ENCODE peak calls at places on chromosomes 4 and X, in four cellular contexts. F is IMR-90, V is K562, P is GM12878. E is an unnamed sample.

GRCh38 chr4:75512336-75513211 is 1.6 kb downstream of the RCHY1 start:
- DNase-seq in F (peak; percentile 54), V (peak; percentile 89), P (peak; percentile 13), E (peak; percentile 88)

GRCh38 chrX:100797359-100797758 is 22.8 kb upstream of the CSTF2 start:
- DNase-seq in F (no peak), V (no peak), P (no peak), E (no peak)

GRCh38 chr4:7867701-7868429 is 71.8 kb downstream of the AFAP1 start:
- DNase-seq in F (peak; percentile 73), V (no peak), P (no peak), E (no peak)

GRCh38 chr4:78764498-78764961 is 11.6 kb upstream of the BMP2K start:
- DNase-seq in F (peak; percentile 82), V (peak; percentile 67), P (no peak), E (no peak)

GRCh38 chr4:26692014-26692726 is 108.3 kb downstream of the TBC1D19 start:
- DNase-seq in F (peak; percentile 22), V (peak; percentile 60), P (no peak), E (no peak)

GRCh38 chr4:65799513-65799912 is 129.2 kb upstream of the EPHA5 start:
- DNase-seq in F (no peak), V (no peak), P (no peak), E (no peak)

GRCh38 chr4:27412617-27413016 is 552.0 kb downstream of the STIM2 start:
- DNase-seq in F (no peak), V (no peak), P (no peak), E (no peak)

GRCh38 chr4:123325241-123325681 is 71.3 kb upstream of the SPRY1 start:
- DNase-seq in F (no peak), V (no peak), P (peak; percentile 75), E (no peak)

GRCh38 chrX:74061879-74062278 is 242.1 kb upstream of the ZCCHC13 start:
- DNase-seq in F (no peak), V (no peak), P (no peak), E (no peak)

GRCh38 chr4:174582463-174582862 is 60.2 kb upstream of the HPGD start:
- DNase-seq in F (no peak), V (no peak), P (no peak), E (no peak)

GRCh38 chrX:155718964-155719586 is 106.3 kb upstream of the TMLHE start:
- DNase-seq in F (no peak), V (no peak), P (no peak), E (no peak)

GRCh38 chr4:25810815-25811690 is 51.7 kb downstream of the SEL1L3 start:
- DNase-seq in F (peak; percentile 54), V (no peak), P (no peak), E (no peak)

GRCh38 chrX:103464071-103464773 is 55.1 kb downstream of the RAB40A start:
- DNase-seq in F (peak; percentile 47), V (peak; percentile 40), P (no peak), E (peak; percentile 55)
- TF ChIP-seq CTCF in F (peak; percentile 48), V (peak; percentile 51), P (peak; percentile 37), E (peak; percentile 35)

GRCh38 chr4:6362243-6362885 is 92.7 kb downstream of the WFS1 start:
- DNase-seq in F (no peak), V (no peak), P (no peak), E (no peak)

GRCh38 chr4:6361076-6361784 is 91.6 kb downstream of the WFS1 start:
- DNase-seq in F (no peak), V (no peak), P (no peak), E (no peak)

GRCh38 chr4:6360385-6360784 is 90.7 kb downstream of the WFS1 start:
- DNase-seq in F (no peak), V (peak; percentile 17), P (no peak), E (no peak)

GRCh38 chr4:6357476-6357875 is 87.8 kb downstream of the WFS1 start:
- DNase-seq in F (no peak), V (no peak), P (no peak), E (no peak)

GRCh38 chr4:6359536-6360308 is 90.1 kb downstream of the WFS1 start:
- DNase-seq in F (no peak), V (no peak), P (no peak), E (no peak)
- TF ChIP-seq FOS in F (no peak), V (no peak), P (no peak), E (no peak)

GRCh38 chr4:134202136-134202535 is 547 bp upstream of the PABPC4L start:
- DNase-seq in F (no peak), V (no peak), P (no peak), E (no peak)
- H2AFZ ChIP-seq in F (no peak overlapping the region), V (peak overlapping the region; percentile 12), P (no peak overlapping the region), E (peak overlapping the region; percentile 64)

GRCh38 chr4:47490550-47490949 is 5.5 kb downstream of the ATP10D start:
- DNase-seq in F (no peak), V (peak; percentile 17), P (no peak), E (peak; percentile 80)
- TF ChIP-seq CTCF in F (peak; percentile 33), V (peak; percentile 49), P (peak; percentile 75), E (peak; percentile 57)

GRCh38 chrX:118181030-118181429 is 64.4 kb upstream of the KLHL13 start:
- DNase-seq in F (peak; percentile 13), V (no peak), P (no peak), E (peak; percentile 79)
- TF ChIP-seq FOS in F (no peak), V (no peak), P (no peak), E (no peak)

GRCh38 chr4:19309365-19309764 is 942.3 kb upstream of the SLIT2 start:
- DNase-seq in F (peak; percentile 74), V (no peak), P (no peak), E (peak; percentile 55)
- H2AFZ ChIP-seq in F (no peak overlapping the region), V (no peak overlapping the region), P (no peak overlapping the region), E (peak overlapping the region; percentile 20)

GRCh38 chr4:39181520-39181904 is 817 bp upstream of the WDR19 start:
- DNase-seq in F (no peak), V (no peak), P (no peak), E (no peak)

GRCh38 chr4:39179681-39180080 is 2.6 kb upstream of the WDR19 start:
- DNase-seq in F (no peak), V (no peak), P (no peak), E (no peak)

GRCh38 chr4:39178706-39179105 is 3.6 kb upstream of the WDR19 start:
- DNase-seq in F (peak; percentile 47), V (no peak), P (no peak), E (no peak)

DNA sequence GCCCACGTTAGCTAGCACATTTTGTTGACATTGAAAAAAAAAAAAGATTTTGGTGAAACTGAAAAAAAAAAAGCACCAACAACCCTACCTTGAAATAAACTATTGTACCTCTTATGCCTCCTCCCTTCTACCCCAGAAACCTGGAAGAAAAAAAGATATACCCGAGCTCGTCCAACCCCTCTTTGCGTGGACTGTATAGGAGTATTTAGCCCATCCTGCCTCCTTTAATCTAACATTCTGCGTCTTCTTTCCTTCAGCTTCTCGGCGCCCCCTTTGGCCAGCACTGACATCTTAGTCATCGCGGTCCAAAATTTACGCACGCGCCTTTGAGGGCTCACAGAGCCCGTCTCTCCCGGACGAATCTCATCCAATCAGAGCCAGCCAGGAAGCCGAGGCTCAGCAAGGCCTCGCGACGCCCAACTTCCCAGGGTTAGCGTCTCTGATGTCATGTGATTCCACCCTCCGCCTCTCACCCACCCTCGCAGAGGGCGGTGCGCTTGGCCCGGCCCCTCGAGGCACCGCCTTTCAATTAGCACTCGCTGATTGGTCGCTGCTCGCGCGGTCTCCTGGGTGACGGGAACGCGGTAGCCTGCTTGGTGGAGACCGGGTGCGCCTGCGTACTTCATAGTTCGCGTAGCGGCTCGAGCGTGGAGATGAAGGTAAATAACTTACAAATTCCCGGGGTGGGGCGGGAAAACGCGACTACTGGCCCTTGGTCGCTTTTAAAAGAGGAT is at the start of gene WDR19:
- DNase-seq in F (peak; percentile 99), V (peak; percentile 99), P (peak; percentile 98), E (peak; percentile 100)
- TF ChIP-seq CTCF in F (peak; percentile 52), V (peak; percentile 75), P (peak; percentile 56), E (peak; percentile 59)